ENCODE peak calls at places on chromosomes 4 and X, in six cellular contexts. M is stromal cell of bone marrow, R is glutamatergic neuron, Q is astrocyte of the cerebellum, Y is T-helper 2 cell, B is MV-4-11. C is an unnamed sample.

GRCh38 chr4:2132438-2132837 is 73.3 kb downstream of the NAT8L start:
- DNase-seq in M (no peak), R (no peak), Q (no peak), Y (no peak), B (no peak), C (no peak)

GRCh38 chr4:185305979-185306442 is 89.7 kb downstream of the LRP2BP start:
- DNase-seq in M (peak), R (no peak), Q (peak), Y (no peak), B (no peak), C (no peak)

GRCh38 chrX:112734250-112734649 is 54.5 kb upstream of the LHFPL1 start:
- DNase-seq in M (no peak), R (no peak), Q (no peak), Y (no peak), B (peak), C (no peak)

GRCh38 chr4:156686120-156686519 is 285.5 kb downstream of the PDGFC start:
- DNase-seq in M (peak), R (no peak), Q (peak), Y (no peak), B (no peak), C (no peak)

GRCh38 chrX:20668550-20668949 is 401.8 kb upstream of the RPS6KA3 start:
- DNase-seq in M (no peak), R (no peak), Q (no peak), Y (no peak), B (peak), C (no peak)

GRCh38 chrX:40530471-40530870 is 50.3 kb upstream of the ATP6AP2 start:
- DNase-seq in M (no peak), R (no peak), Q (no peak), Y (no peak), B (peak), C (no peak)

GRCh38 chr4:109301691-109302365 is 630 bp downstream of the COL25A1 start:
- DNase-seq in M (no peak), R (peak), Q (no peak), Y (no peak), B (no peak), C (no peak)

GRCh38 chr4:80206111-80206510 is 8.8 kb downstream of the PRDM8 start:
- DNase-seq in M (no peak), R (no peak), Q (no peak), Y (no peak), B (no peak), C (no peak)

GRCh38 chrX:12403474-12404082 is 265.3 kb downstream of the FRMPD4 start:
- DNase-seq in M (peak), R (no peak), Q (no peak), Y (no peak), B (no peak), C (no peak)

C was measured in T follicular helper cell.